ENCODE peak calls at places on chromosomes 16 and 17, in four cellular contexts. U, V, G and K are unnamed samples.

GRCh38 chr17:62565817-62566216 is 61.7 kb upstream of the MRC2 start:
- DNase-seq in U (no peak), V (no peak), G (no peak), K (no peak)

GRCh38 chr17:76353004-76353598 is 615 bp downstream of the PRPSAP1 start:
- DNase-seq in U (no peak), V (no peak), G (peak), K (no peak)

GRCh38 chr17:35871415-35871814 is 2.7 kb upstream of the HEATR9 start:
- DNase-seq in U (no peak), V (no peak), G (no peak), K (no peak)

GRCh38 chr16:2429771-2430663 is 770 bp downstream of the CCNF start:
- DNase-seq in U (peak), V (peak), G (peak), K (no peak)

GRCh38 chr17:66369830-66370229 is 67.4 kb downstream of the PRKCA start:
- DNase-seq in U (peak), V (no peak), G (no peak), K (no peak)

GRCh38 chr16:22670044-22670536 is 143.9 kb upstream of the HS3ST2 start:
- DNase-seq in U (no peak), V (no peak), G (no peak), K (no peak)

GRCh38 chr16:65106792-65107191 is 15.1 kb downstream of the CDH11 start:
- DNase-seq in U (no peak), V (no peak), G (no peak), K (no peak)

GRCh38 chr16:5042574-5043171 is 8.9 kb upstream of the NAGPA start:
- DNase-seq in U (peak), V (peak), G (no peak), K (peak)

GRCh38 chr16:53506254-53506653 is 3.2 kb upstream of the AKTIP start:
- DNase-seq in U (no peak), V (no peak), G (no peak), K (no peak)

GRCh38 chr16:85372627-85373372 is 240.3 kb upstream of the GSE1 start:
- DNase-seq in U (peak), V (peak), G (no peak), K (no peak)

GRCh38 chr16:4534151-4534790 is 4.3 kb downstream of the CDIP1 start:
- DNase-seq in U (no peak), V (no peak), G (no peak), K (no peak)

GRCh38 chr16:57384248-57385070 is 12.2 kb downstream of the CX3CL1 start:
- DNase-seq in U (no peak), V (no peak), G (no peak), K (no peak)

GRCh38 chr16:57380671-57381462 is 8.6 kb downstream of the CX3CL1 start:
- DNase-seq in U (no peak), V (no peak), G (no peak), K (no peak)

GRCh38 chr16:57381791-57382534 is 9.7 kb downstream of the CX3CL1 start:
- DNase-seq in U (no peak), V (no peak), G (peak), K (no peak)

GRCh38 chr16:57383276-57384247 is 11.3 kb downstream of the CX3CL1 start:
- DNase-seq in U (peak), V (no peak), G (no peak), K (no peak)

DNA sequence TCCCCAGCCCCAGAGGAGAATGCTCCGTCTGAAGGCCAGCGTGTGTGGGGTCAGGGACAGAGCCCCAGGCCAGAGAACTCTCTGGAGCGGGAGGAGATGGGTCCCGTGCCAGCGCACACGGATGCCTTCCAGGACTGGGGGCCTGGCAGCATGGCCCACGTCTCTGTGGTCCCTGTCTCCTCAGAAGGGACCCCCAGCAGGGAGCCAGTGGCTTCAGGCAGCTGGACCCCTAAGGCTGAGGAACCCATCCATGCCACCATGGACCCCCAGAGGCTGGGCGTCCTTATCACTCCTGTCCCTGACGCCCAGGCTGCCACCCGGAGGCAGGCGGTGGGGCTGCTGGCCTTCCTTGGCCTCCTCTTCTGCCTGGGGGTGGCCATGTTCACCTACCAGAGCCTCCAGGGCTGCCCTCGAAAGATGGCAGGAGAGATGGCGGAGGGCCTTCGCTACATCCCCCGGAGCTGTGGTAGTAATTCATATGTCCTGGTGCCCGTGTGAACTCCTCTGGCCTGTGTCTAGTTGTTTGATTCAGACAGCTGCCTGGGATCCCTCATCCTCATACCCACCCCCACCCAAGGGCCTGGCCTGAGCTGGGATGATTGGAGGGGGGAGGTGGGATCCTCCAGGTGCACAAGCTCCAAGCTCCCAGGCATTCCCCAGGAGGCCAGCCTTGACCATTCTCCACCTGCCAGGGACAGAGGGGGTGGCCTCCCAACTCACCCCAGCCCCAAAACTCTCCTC is 10.4 kb downstream of the CX3CL1 start:
- DNase-seq in U (no peak), V (no peak), G (no peak), K (no peak)
- TF ChIP-seq CTCF in U (peak), V (no peak), G (no peak), K (peak)

DNA sequence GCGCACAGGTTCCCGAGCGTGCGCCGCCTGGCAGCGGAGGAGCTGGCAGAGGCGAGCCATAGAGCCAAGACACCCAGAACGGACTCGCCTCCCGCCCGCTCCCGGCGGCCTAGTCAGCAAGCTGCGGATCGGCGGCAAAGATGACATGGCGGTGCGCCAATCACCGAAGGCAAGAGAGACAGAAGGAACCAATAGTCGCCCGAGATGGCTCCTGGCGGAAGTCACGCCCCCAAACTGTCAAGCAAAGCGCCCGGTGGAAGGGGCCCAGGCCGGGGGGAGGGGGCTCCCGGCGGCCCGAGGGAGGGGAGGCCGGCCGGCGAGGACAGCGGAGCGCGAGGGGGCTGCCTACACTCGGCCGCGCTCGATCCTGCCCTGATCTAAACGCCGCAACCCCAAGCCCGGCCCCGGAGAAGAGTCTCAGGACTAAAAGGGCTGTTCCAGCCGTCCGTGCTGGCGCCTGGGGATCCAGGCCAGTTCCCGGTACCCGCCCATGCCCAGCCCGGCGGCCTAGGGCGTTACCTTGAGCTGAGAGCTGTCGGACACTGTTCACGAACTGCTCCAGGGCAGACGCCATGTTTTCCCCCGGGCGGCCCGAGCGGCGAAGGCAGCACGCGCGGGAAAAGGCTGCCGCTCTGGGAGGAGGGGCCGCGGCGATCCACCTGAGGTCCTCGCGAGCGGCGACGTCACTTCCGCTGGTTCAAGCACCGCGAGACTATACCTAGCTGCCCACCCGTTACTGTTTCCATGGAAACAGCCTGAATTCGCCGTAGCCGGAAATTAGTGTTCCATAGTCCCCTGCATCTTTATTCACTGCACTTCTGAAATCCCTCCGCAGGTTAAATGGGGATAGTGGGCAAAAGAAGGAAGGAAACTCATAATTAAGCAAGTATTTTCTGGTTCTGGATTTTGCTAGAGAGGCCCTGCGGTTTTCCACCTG is at the start of gene COPS3:
- DNase-seq in U (peak), V (peak), G (peak), K (peak)
- TF ChIP-seq ELF1 in U (peak), V (peak), G (peak), K (no peak)

DNA sequence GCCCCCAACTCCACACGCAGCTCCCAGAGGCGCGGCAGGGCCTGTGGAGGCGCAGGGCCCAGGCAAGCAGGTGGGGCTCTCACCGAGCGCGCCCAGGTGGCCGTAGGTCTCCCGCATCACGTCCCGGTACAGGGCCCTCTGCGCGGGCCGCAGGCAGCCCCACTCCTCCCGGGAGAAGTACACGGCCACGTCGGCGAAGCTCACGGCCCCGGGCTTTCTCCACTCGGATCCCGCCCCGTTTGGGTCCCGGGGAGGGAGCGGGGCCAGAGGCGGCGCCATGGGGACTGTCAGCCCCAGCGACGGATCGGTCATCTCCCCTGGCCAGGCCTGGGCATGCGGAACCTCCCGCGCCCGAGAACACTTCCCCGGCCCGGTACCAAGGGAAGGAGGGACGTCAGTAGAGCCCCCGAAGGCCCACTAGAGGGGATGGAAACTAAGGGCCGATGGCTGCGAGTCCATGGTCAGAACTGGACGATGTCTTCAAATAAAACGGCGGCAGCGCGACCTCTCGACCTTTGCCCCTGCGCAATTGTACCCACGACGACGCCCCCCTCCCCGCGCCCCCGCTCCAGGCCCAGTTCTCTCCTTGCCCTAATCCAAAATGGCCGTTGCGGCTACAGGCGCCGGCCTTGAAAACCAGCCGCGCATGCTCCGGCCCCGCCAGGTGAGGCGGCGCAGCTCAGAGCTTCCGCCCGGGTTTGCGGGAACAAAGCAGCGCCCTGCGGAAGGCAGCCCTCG is at the start of gene ZNF747:
- DNase-seq in U (peak), V (peak), G (peak), K (peak)
- TF ChIP-seq REST in U (peak), V (no peak), G (no peak), K (no peak)

GRCh38 chr17:17745476-17746455 is 64.5 kb downstream of the RAI1 start:
- DNase-seq in U (no peak), V (no peak), G (no peak), K (no peak)

GRCh38 chr17:17749025-17749772 is 67.9 kb downstream of the RAI1 start:
- DNase-seq in U (no peak), V (no peak), G (peak), K (no peak)

GRCh38 chr17:17748604-17749003 is 67.3 kb downstream of the RAI1 start:
- DNase-seq in U (no peak), V (no peak), G (no peak), K (no peak)

GRCh38 chr17:17749921-17750320 is 68.7 kb downstream of the RAI1 start:
- DNase-seq in U (peak), V (peak), G (peak), K (peak)

GRCh38 chr17:17748179-17748578 is 66.9 kb downstream of the RAI1 start:
- DNase-seq in U (no peak), V (no peak), G (no peak), K (no peak)
- TF ChIP-seq CTCF in U (no peak), V (peak), G (peak), K (peak)

GRCh38 chr17:72609501-72609900 is 483.0 kb downstream of the SLC39A11 start:
- DNase-seq in U (no peak), V (no peak), G (no peak), K (peak)
- TF ChIP-seq ELF1 in U (no peak), V (no peak), G (no peak), K (no peak)